ENCODE peak calls at places on chromosomes 13 and 19, in six cellular contexts. C is neural progenitor cell, Q is cardiac muscle cell, R is pancreas, H is uterus, A is DND-41. E is an unnamed sample. For H3K9me3, the result is how much of the 10 kb centered on the place peaks cover.

GRCh38 chr13:97226013-97226412 is 3.9 kb downstream of the MBNL2 start:
- DNase-seq in C (no peak), Q (no peak), R (no peak), H (no peak), A (no peak), E (no peak)

GRCh38 chr19:5020368-5020767 is 51.5 kb downstream of the KDM4B start:
- DNase-seq in C (no peak), Q (no peak), R (no peak), H (no peak), A (no peak), E (no peak)

GRCh38 chr13:51453308-51453958 is 597 bp upstream of the INTS6 start:
- DNase-seq in C (peak), Q (no peak), R (peak), H (peak), A (peak), E (peak)

GRCh38 chr13:107450931-107451330 is 764.4 kb downstream of the LIG4 start:
- DNase-seq in C (no peak), Q (no peak), R (no peak), H (peak), A (no peak), E (no peak)

GRCh38 chr19:4575267-4575793 is 15.8 kb upstream of the SEMA6B start:
- DNase-seq in C (peak), Q (peak), R (no peak), H (peak), A (no peak), E (no peak)

GRCh38 chr19:44988896-44989563 is 12.2 kb upstream of the RELB start:
- DNase-seq in C (peak), Q (peak), R (peak), H (peak), A (peak), E (peak)

GRCh38 chr19:3576696-3577443 is 4.1 kb downstream of the HMG20B start:
- DNase-seq in C (peak), Q (peak), R (no peak), H (peak), A (no peak), E (no peak)

GRCh38 chr19:46932346-46932745 is 71.5 kb downstream of the ARHGAP35 start:
- DNase-seq in C (no peak), Q (no peak), R (no peak), H (no peak), A (no peak), E (no peak)

GRCh38 chr19:16364231-16364865 is 39.7 kb downstream of the KLF2 start:
- DNase-seq in C (no peak), Q (no peak), R (no peak), H (no peak), A (no peak), E (no peak)

GRCh38 chr19:43743059-43743458 is 11.7 kb downstream of the SMG9 start:
- DNase-seq in C (no peak), Q (no peak), R (no peak), H (no peak), A (no peak), E (no peak)

GRCh38 chr19:18144906-18145305 is 8.1 kb upstream of the PIK3R2 start:
- DNase-seq in C (no peak), Q (no peak), R (no peak), H (no peak), A (no peak), E (no peak)

GRCh38 chr19:18144361-18144760 is 8.6 kb upstream of the PIK3R2 start:
- DNase-seq in C (no peak), Q (no peak), R (no peak), H (no peak), A (no peak), E (no peak)

GRCh38 chr19:18149596-18149975 is 3.4 kb upstream of the PIK3R2 start:
- DNase-seq in C (no peak), Q (no peak), R (no peak), H (no peak), A (no peak), E (no peak)

GRCh38 chr19:18145391-18145999 is 7.5 kb upstream of the PIK3R2 start:
- DNase-seq in C (no peak), Q (no peak), R (no peak), H (no peak), A (no peak), E (no peak)

DNA sequence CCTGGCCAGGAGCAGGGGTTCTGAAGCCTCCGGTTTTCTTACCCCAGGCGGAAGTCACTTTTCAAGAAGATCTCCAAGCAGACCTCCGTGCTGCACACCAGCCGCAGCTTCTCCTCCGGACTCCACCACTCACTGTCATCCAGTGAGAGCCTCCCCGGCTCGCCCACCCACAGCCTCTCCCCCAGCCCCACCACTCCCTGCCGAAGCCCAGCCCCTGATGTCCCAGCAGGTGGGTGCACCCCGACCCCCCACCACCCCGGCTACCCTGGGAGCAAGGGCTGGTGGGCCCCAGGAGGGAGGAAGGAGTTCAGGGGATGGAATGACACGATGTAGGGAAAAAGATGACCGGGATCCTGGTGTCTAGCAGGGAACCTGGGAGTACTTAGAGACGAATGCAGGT is 5.6 kb upstream of the PIK3R2 start:
- DNase-seq in C (no peak), Q (no peak), R (no peak), H (no peak), A (no peak), E (no peak)
- H3K27ac ChIP-seq in C (no peak), Q (no peak), R (no peak), H (no peak), A (no peak), E (no peak)

GRCh38 chr19:6021878-6022569 is 44.1 kb upstream of the RANBP3 start:
- DNase-seq in C (peak), Q (peak), R (peak), H (peak), A (peak), E (peak)

GRCh38 chr19:6023085-6023682 is 45.2 kb upstream of the RANBP3 start:
- DNase-seq in C (no peak), Q (no peak), R (no peak), H (no peak), A (no peak), E (no peak)

GRCh38 chr19:6023936-6024335 is 46.0 kb upstream of the RANBP3 start:
- DNase-seq in C (no peak), Q (no peak), R (no peak), H (no peak), A (no peak), E (no peak)

GRCh38 chr19:6020972-6021805 is 43.2 kb upstream of the RANBP3 start:
- DNase-seq in C (no peak), Q (no peak), R (no peak), H (no peak), A (no peak), E (no peak)

DNA sequence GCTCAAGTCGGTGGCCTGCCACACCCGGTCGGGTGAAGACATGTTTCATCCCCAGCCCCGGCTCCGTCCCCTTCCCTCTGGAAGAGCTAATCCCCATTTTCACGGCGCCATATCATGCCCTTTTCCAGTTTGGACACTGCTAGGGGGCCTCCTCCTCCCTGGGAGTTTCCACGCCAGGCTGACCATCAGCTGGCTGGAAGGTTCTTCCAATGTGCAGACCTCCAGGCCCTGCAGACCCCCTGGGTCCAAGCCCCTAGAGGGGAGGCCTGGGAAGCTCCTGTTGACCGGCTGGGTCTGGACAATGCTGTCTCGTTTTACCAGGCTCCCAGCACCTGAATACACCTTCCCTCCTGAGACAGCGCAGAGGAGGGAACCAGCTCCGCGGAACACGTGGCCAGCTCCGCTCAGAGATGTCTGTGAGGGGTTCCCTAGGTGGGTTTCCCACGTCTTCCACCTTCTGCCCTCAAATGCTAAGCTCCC is 44.7 kb upstream of the RANBP3 start:
- DNase-seq in C (no peak), Q (no peak), R (no peak), H (no peak), A (no peak), E (no peak)
- TF ChIP-seq CTCF in C (no peak), Q (no peak), R (peak), H (no peak), A (no peak), E (peak)

GRCh38 chr19:56764296-56764695 is 76.2 kb downstream of the PEG3 start:
- DNase-seq in C (no peak), Q (no peak), R (no peak), H (no peak), A (no peak), E (no peak)

GRCh38 chr19:56765107-56765506 is 75.4 kb downstream of the PEG3 start:
- DNase-seq in C (no peak), Q (no peak), R (peak), H (peak), A (no peak), E (no peak)

DNA sequence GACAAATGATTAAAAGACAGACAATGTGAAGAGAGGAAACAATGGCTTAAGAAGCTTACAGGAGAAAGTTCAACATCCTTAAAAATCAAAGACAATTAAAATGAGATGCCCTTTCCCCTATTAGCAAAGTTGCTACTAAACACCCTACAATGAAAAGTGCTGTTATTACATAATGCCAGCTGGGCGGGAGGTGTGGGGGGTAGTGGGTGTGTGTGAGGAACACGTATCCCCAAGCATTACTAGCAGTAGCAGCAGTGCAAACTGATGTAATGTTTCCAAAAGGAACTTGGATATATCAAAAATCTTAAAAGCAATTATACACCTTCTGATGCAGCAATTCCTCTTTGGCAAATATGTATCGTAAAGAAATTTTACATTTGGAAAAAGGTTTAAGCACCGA is 70.9 kb downstream of the PEG3 start:
- DNase-seq in C (no peak), Q (no peak), R (no peak), H (no peak), A (no peak), E (no peak)
- H3K9me3 ChIP-seq in C (under half), Q (under half), R (under half), H (under half), A (under half), E (under half)

GRCh38 chr19:1619703-1620102 is 14.4 kb upstream of the UQCR11 start:
- DNase-seq in C (no peak), Q (no peak), R (peak), H (no peak), A (no peak), E (no peak)

GRCh38 chr19:1616396-1616795 is 11.1 kb upstream of the UQCR11 start:
- DNase-seq in C (no peak), Q (no peak), R (no peak), H (no peak), A (no peak), E (no peak)

GRCh38 chr19:1619094-1619439 is 13.8 kb upstream of the UQCR11 start:
- DNase-seq in C (no peak), Q (no peak), R (peak), H (no peak), A (no peak), E (no peak)

GRCh38 chr19:1616875-1617274 is 11.6 kb upstream of the UQCR11 start:
- DNase-seq in C (no peak), Q (no peak), R (no peak), H (no peak), A (no peak), E (no peak)

GRCh38 chr19:1618157-1619093 is 13.2 kb upstream of the UQCR11 start:
- DNase-seq in C (peak), Q (peak), R (peak), H (no peak), A (peak), E (no peak)
- H3K27ac ChIP-seq in C (no peak), Q (peak), R (no peak), H (no peak), A (no peak), E (no peak)

E was measured in CD4-positive, alpha-beta T cell.